ENCODE peak calls at places on chromosomes 6 and 20, in eight cellular contexts. R, E, D, N, U, T, F and V are unnamed samples.

GRCh38 chr6:40409716-40410397 is 177.3 kb downstream of the LRFN2 start:
- DNase-seq in U (no peak), N (no peak), F (no peak), E (no peak), R (no peak), D (no peak), T (no peak), V (no peak)

GRCh38 chr6:106739387-106739786 is 110.0 kb downstream of the QRSL1 start:
- DNase-seq in U (no peak), E (no peak), T (peak; percentile 52), D (no peak), F (no peak), N (no peak), R (no peak), V (peak; percentile 6)

GRCh38 chr6:25010166-25010565 is 74.4 kb upstream of the RIPOR2 start:
- DNase-seq in D (no peak), F (no peak), U (no peak), R (no peak), E (no peak), T (no peak), N (no peak), V (no peak)

GRCh38 chr20:33232486-33233072 is 3.2 kb upstream of the BPIFA1 start:
- DNase-seq in R (peak; percentile 11), D (no peak), E (no peak), T (no peak), U (no peak), F (no peak), N (no peak), V (no peak)

GRCh38 chr6:85864453-85865401 is 222.0 kb upstream of the SYNCRIP start:
- DNase-seq in D (no peak), R (no peak), T (no peak), E (no peak), U (no peak), F (peak; percentile 38), N (no peak), V (no peak)

GRCh38 chr20:36957875-36958667 is 6.6 kb upstream of the SAMHD1 start:
- DNase-seq in N (no peak), T (peak; percentile 31), F (no peak), U (no peak), D (no peak), R (no peak), E (no peak), V (no peak)

GRCh38 chr6:139863356-139863755 is 488.9 kb upstream of the CITED2 start:
- DNase-seq in E (no peak), R (no peak), T (no peak), N (no peak), U (no peak), D (no peak), F (no peak), V (no peak)

GRCh38 chr20:50731930-50732690 is 730 bp downstream of the PARD6B start:
- DNase-seq in F (peak; percentile 60), U (no peak), D (no peak), T (no peak), R (peak; percentile 16), E (no peak), N (no peak), V (no peak)

GRCh38 chr6:158609455-158610155 is 34.9 kb downstream of the DYNLT1 start:
- DNase-seq in R (no peak), T (no peak), F (no peak), U (no peak), E (no peak), D (no peak), N (no peak), V (no peak)

GRCh38 chr6:22019877-22020276 is 277.0 kb downstream of the PRL start:
- DNase-seq in E (no peak), R (no peak), T (no peak), U (no peak), D (no peak), N (no peak), F (no peak), V (no peak)

GRCh38 chr20:62009322-62009721 is 56.4 kb downstream of the TAF4 start:
- DNase-seq in D (no peak), R (no peak), F (no peak), N (no peak), T (no peak), U (no peak), E (no peak), V (no peak)

GRCh38 chr6:33790306-33790855 is 1.5 kb upstream of the LEMD2 start:
- DNase-seq in N (no peak), T (no peak), D (no peak), E (no peak), U (no peak), R (no peak), F (no peak), V (no peak)

GRCh38 chr6:22320750-22321149 is 23.9 kb upstream of the PRL start:
- DNase-seq in E (no peak), R (no peak), N (no peak), U (no peak), T (no peak), D (no peak), F (peak; percentile 2), V (no peak)

GRCh38 chr6:154488802-154489437 is 21.6 kb downstream of the CNKSR3 start:
- DNase-seq in D (no peak), E (no peak), U (no peak), T (no peak), N (no peak), R (no peak), F (no peak), V (no peak)

GRCh38 chr6:117440558-117441525 is 15.1 kb upstream of the ROS1 start:
- DNase-seq in E (no peak), F (no peak), T (no peak), D (no peak), N (no peak), U (no peak), R (no peak), V (no peak)